ENCODE peak calls at places on chromosomes 4 and X, in seven cellular contexts. X is DND-41, Q is ovary, W is tibial artery, K is coronary artery, H is small intestine, N is HCT116. B is an unnamed sample.

GRCh38 chrX:20410540-20410939 is 143.8 kb upstream of the RPS6KA3 start:
- DNase-seq in X (no peak), Q (no peak), W (no peak), K (no peak), H (no peak), N (no peak), B (no peak)

GRCh38 chr4:15003441-15003890 is 1.2 kb downstream of the CPEB2 start:
- DNase-seq in X (peak; percentile 47), Q (peak; percentile 69), W (peak; percentile 80), K (peak; percentile 77), H (peak; percentile 47), N (no peak), B (peak; percentile 66)

GRCh38 chrX:40012800-40013682 is 84.7 kb downstream of the BCOR start:
- DNase-seq in X (no peak), Q (peak; percentile 69), W (peak; percentile 86), K (peak; percentile 80), H (peak; percentile 90), N (no peak), B (peak; percentile 60)

GRCh38 chr4:48033825-48034413 is 17.3 kb downstream of the NIPAL1 start:
- DNase-seq in X (peak; percentile 23), Q (no peak), W (no peak), K (no peak), H (peak; percentile 62), N (peak; percentile 10), B (peak; percentile 77)

GRCh38 chr4:91113130-91113706 is 986.0 kb downstream of the CCSER1 start:
- DNase-seq in X (no peak), Q (no peak), W (no peak), K (no peak), H (peak; percentile 3), N (peak; percentile 28), B (peak; percentile 82)

GRCh38 chr4:98749206-98749605 is 90.8 kb upstream of the TSPAN5 start:
- DNase-seq in X (no peak), Q (no peak), W (no peak), K (no peak), H (no peak), N (no peak), B (no peak)

GRCh38 chr4:185227713-185228278 is 18.4 kb downstream of the SNX25 start:
- DNase-seq in X (no peak), Q (no peak), W (no peak), K (no peak), H (no peak), N (no peak), B (no peak)

GRCh38 chrX:28920554-28920953 is 333.3 kb downstream of the IL1RAPL1 start:
- DNase-seq in X (no peak), Q (no peak), W (no peak), K (no peak), H (no peak), N (no peak), B (peak; percentile 46)

GRCh38 chrX:67520671-67521070 is 23.1 kb upstream of the AR start:
- DNase-seq in X (no peak), Q (no peak), W (no peak), K (no peak), H (no peak), N (no peak), B (peak; percentile 2)

GRCh38 chr4:186516287-186516686 is 39.1 kb downstream of the MTNR1A start:
- DNase-seq in X (no peak), Q (no peak), W (no peak), K (no peak), H (no peak), N (no peak), B (no peak)

GRCh38 chr4:139552908-139553307 is 3.1 kb downstream of the SETD7 start:
- DNase-seq in X (no peak), Q (no peak), W (no peak), K (no peak), H (no peak), N (no peak), B (no peak)

GRCh38 chr4:112196446-112196845 is 35.1 kb upstream of the AP1AR start:
- DNase-seq in X (no peak), Q (no peak), W (no peak), K (no peak), H (no peak), N (no peak), B (no peak)

GRCh38 chrX:134236690-134237362 is at the start of gene CCDC160:
- DNase-seq in X (no peak), Q (peak; percentile 70), W (no peak), K (no peak), H (peak; percentile 0), N (peak; percentile 2), B (peak; percentile 79)

GRCh38 chr4:139076016-139076744 is 60.6 kb downstream of the NOCT start:
- DNase-seq in X (no peak), Q (no peak), W (no peak), K (no peak), H (no peak), N (no peak), B (no peak)

GRCh38 chrX:7925867-7926472 is 1.2 kb downstream of the PNPLA4 start:
- DNase-seq in X (peak; percentile 71), Q (peak; percentile 39), W (no peak), K (no peak), H (peak; percentile 70), N (peak; percentile 27), B (peak; percentile 71)

GRCh38 chr4:132332932-132333722 is 816.0 kb upstream of the PCDH10 start:
- DNase-seq in X (no peak), Q (no peak), W (no peak), K (no peak), H (peak; percentile 1), N (peak; percentile 21), B (peak; percentile 55)

GRCh38 chr4:149057594-149057993 is 615.4 kb upstream of the NR3C2 start:
- DNase-seq in X (no peak), Q (no peak), W (no peak), K (no peak), H (no peak), N (no peak), B (no peak)

GRCh38 chr4:142607976-142608375 is 238.1 kb downstream of the INPP4B start:
- DNase-seq in X (no peak), Q (no peak), W (no peak), K (no peak), H (peak; percentile 54), N (no peak), B (no peak)

GRCh38 chrX:16023790-16024734 is 99.3 kb upstream of the GRPR start:
- DNase-seq in X (no peak), Q (no peak), W (no peak), K (no peak), H (no peak), N (peak; percentile 65), B (no peak)

GRCh38 chr4:158722291-158722916 is 792 bp downstream of the PPID start:
- DNase-seq in X (no peak), Q (no peak), W (no peak), K (no peak), H (peak; percentile 82), N (no peak), B (peak; percentile 62)

GRCh38 chr4:10753326-10753725 is 68.8 kb upstream of the CLNK start:
- DNase-seq in X (no peak), Q (no peak), W (no peak), K (no peak), H (no peak), N (no peak), B (no peak)

GRCh38 chr4:105679186-105679585 is 29.3 kb downstream of the INTS12 start:
- DNase-seq in X (no peak), Q (no peak), W (no peak), K (no peak), H (peak; percentile 9), N (no peak), B (no peak)

GRCh38 chrX:22135994-22136684 is 104.0 kb downstream of the PHEX start:
- DNase-seq in X (peak; percentile 9), Q (no peak), W (peak; percentile 60), K (no peak), H (peak; percentile 50), N (peak; percentile 16), B (peak; percentile 60)

GRCh38 chr4:77395481-77395880 is 210.1 kb upstream of the CXCL13 start:
- DNase-seq in X (no peak), Q (no peak), W (no peak), K (no peak), H (peak; percentile 75), N (no peak), B (no peak)

GRCh38 chr4:2266181-2266580 is 4.3 kb upstream of the MXD4 start:
- DNase-seq in X (no peak), Q (peak; percentile 79), W (peak; percentile 89), K (no peak), H (no peak), N (no peak), B (no peak)

GRCh38 chrX:10611441-10612090 is 8.8 kb downstream of the MID1 start:
- DNase-seq in X (no peak), Q (no peak), W (no peak), K (no peak), H (no peak), N (no peak), B (peak; percentile 44)
- H3K27ac ChIP-seq in X (no peak overlapping the region), Q (no peak overlapping the region), W (no peak overlapping the region), K (no peak overlapping the region), H (no peak overlapping the region), N (no peak overlapping the region), B (peak overlapping the region; percentile 78)

GRCh38 chr4:8580321-8581093 is at the start of gene GPR78:
- DNase-seq in X (peak; percentile 42), Q (peak; percentile 82), W (peak; percentile 58), K (no peak), H (peak; percentile 19), N (no peak), B (peak; percentile 95)
- H3K27ac ChIP-seq in X (no peak within 1 kb of the TSS), Q (no peak within 1 kb of the TSS), W (no peak within 1 kb of the TSS), K (no peak within 1 kb of the TSS), H (no peak within 1 kb of the TSS), N (no peak within 1 kb of the TSS), B (no peak within 1 kb of the TSS)

GRCh38 chr4:54727346-54727745 is 69.6 kb downstream of the KIT start:
- DNase-seq in X (no peak), Q (no peak), W (no peak), K (no peak), H (no peak), N (no peak), B (no peak)

GRCh38 chr4:54723220-54723619 is 65.5 kb downstream of the KIT start:
- DNase-seq in X (no peak), Q (no peak), W (no peak), K (no peak), H (peak; percentile 21), N (no peak), B (peak; percentile 10)

GRCh38 chr4:54719378-54719777 is 61.6 kb downstream of the KIT start:
- DNase-seq in X (no peak), Q (no peak), W (no peak), K (no peak), H (no peak), N (no peak), B (no peak)

GRCh38 chr4:54726907-54727306 is 69.2 kb downstream of the KIT start:
- DNase-seq in X (no peak), Q (no peak), W (no peak), K (no peak), H (no peak), N (no peak), B (peak; percentile 38)

DNA sequence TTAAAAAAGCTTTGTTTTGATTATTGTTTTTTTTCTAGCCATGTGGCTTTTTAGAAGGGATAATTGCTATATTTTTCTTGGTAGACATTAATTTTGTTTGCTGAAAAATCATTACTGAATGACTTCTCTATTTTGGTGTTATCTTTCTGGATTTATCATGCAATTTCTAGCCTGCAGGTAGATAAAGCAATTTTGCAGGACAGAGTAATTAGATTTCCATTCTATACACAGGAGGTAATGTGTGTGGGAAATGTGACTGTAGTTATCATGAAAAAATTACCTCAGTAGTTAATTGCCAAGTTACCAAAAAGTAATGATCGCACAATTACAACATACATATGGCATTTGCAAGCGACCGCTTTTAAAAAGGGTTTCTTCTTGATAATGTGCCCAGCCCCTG is 66.0 kb downstream of the KIT start:
- DNase-seq in X (no peak), Q (no peak), W (no peak), K (no peak), H (no peak), N (no peak), B (no peak)
- H3K27ac ChIP-seq in X (no peak overlapping the region), Q (no peak overlapping the region), W (no peak overlapping the region), K (no peak overlapping the region), H (no peak overlapping the region), N (no peak overlapping the region), B (no peak overlapping the region)

GRCh38 chrX:124239324-124239723 is 93.1 kb upstream of the TEX13D start:
- DNase-seq in X (no peak), Q (no peak), W (no peak), K (no peak), H (no peak), N (no peak), B (no peak)
- H3K27ac ChIP-seq in X (no peak overlapping the region), Q (no peak overlapping the region), W (no peak overlapping the region), K (no peak overlapping the region), H (no peak overlapping the region), N (no peak overlapping the region), B (no peak overlapping the region)

B was measured in GM23338.